ENCODE peak calls at places on chromosomes 13 and 19, in eight cellular contexts. H, T, J, W, A, Z, R and P are unnamed samples.
A peak's percentile ranks its signal among the peaks of the same experiment; 100 is the strongest.

GRCh38 chr13:96172066-96172465 is 82.2 kb downstream of the HS6ST3 start:
- DNase-seq in H (peak; percentile 3), T (no peak), J (no peak), W (no peak), A (no peak), Z (no peak), R (no peak), P (no peak)

GRCh38 chr19:41933693-41934426 is 5.6 kb upstream of the ERFL start:
- DNase-seq in H (no peak), T (no peak), J (peak; percentile 71), W (no peak), A (no peak), Z (no peak), R (no peak), P (peak; percentile 15)

GRCh38 chr13:97116754-97117153 is 105.4 kb upstream of the MBNL2 start:
- DNase-seq in H (peak; percentile 69), T (no peak), J (no peak), W (no peak), A (no peak), Z (peak; percentile 40), R (no peak), P (no peak)

GRCh38 chr13:27211771-27212364 is 39.5 kb upstream of the RPL21 start:
- DNase-seq in H (peak; percentile 88), T (no peak), J (no peak), W (peak; percentile 19), A (no peak), Z (no peak), R (no peak), P (no peak)

GRCh38 chr19:7833225-7834156 is 3.5 kb downstream of the EVI5L start:
- DNase-seq in H (peak; percentile 90), T (no peak), J (no peak), W (no peak), A (no peak), Z (no peak), R (no peak), P (no peak)

GRCh38 chr13:39684531-39685137 is 29.2 kb downstream of the COG6 start:
- DNase-seq in H (peak; percentile 81), T (peak; percentile 6), J (peak; percentile 63), W (no peak), A (no peak), Z (no peak), R (no peak), P (peak; percentile 44)

GRCh38 chr13:27556109-27556508 is 64.2 kb downstream of the LNX2 start:
- DNase-seq in H (peak; percentile 58), T (peak; percentile 71), J (peak; percentile 52), W (no peak), A (no peak), Z (no peak), R (no peak), P (peak; percentile 30)

GRCh38 chr19:17794731-17795494 is at the start of gene B3GNT3:
- DNase-seq in H (peak; percentile 37), T (no peak), J (no peak), W (no peak), A (peak; percentile 12), Z (no peak), R (no peak), P (no peak)